ENCODE peak calls at places on chromosomes 4 and X, in six cellular contexts. Z is GM23248, A is PC-9, B is Peyer's patch, S is aorta, I is prostate gland. H is an unnamed sample. For H3K4me1, the result is how much of the 10 kb centered on the place peaks cover.

GRCh38 chrX:16464369-16464768 is 185.6 kb upstream of the S100G start:
- DNase-seq in Z (no peak), A (no peak), B (no peak), S (no peak), I (no peak), H (no peak)

GRCh38 chrX:66684196-66684595 is 45.3 kb upstream of the EDA2R start:
- DNase-seq in Z (peak), A (no peak), B (no peak), S (no peak), I (no peak), H (no peak)

GRCh38 chrX:65926095-65927019 is 113.5 kb downstream of the VSIG4 start:
- DNase-seq in Z (no peak), A (no peak), B (no peak), S (no peak), I (no peak), H (no peak)

GRCh38 chr4:167918077-167918476 is 174.3 kb upstream of the ANXA10 start:
- DNase-seq in Z (no peak), A (no peak), B (no peak), S (no peak), I (no peak), H (no peak)

GRCh38 chr4:41590591-41590990 is 52.6 kb downstream of the LIMCH1 start:
- DNase-seq in Z (no peak), A (peak), B (no peak), S (no peak), I (peak), H (no peak)

GRCh38 chrX:1062351-1062750 is 150.1 kb downstream of the CRLF2 start:
- DNase-seq in Z (no peak), A (no peak), B (no peak), S (no peak), I (no peak), H (no peak)

GRCh38 chr4:65646136-65646535 is 24.2 kb downstream of the EPHA5 start:
- DNase-seq in Z (no peak), A (no peak), B (no peak), S (no peak), I (no peak), H (no peak)

GRCh38 chr4:180059216-180059881 is 2183.9 kb upstream of the TENM3 start:
- DNase-seq in Z (peak), A (no peak), B (peak), S (no peak), I (no peak), H (no peak)

GRCh38 chr4:70895846-70896435 is 6.2 kb upstream of the MOB1B start:
- DNase-seq in Z (no peak), A (no peak), B (no peak), S (no peak), I (no peak), H (no peak)

GRCh38 chrX:2188316-2188715 is 312.5 kb downstream of the DHRSX start:
- DNase-seq in Z (no peak), A (no peak), B (no peak), S (no peak), I (no peak), H (no peak)

GRCh38 chrX:18833071-18833731 is 125.8 kb downstream of the PPEF1 start:
- DNase-seq in Z (peak), A (no peak), B (no peak), S (peak), I (no peak), H (no peak)

GRCh38 chr4:110742148-110742547 is 119.3 kb upstream of the PITX2 start:
- DNase-seq in Z (peak), A (no peak), B (no peak), S (no peak), I (no peak), H (no peak)

GRCh38 chrX:30649859-30650258 is 3.4 kb upstream of the GK start:
- DNase-seq in Z (no peak), A (peak), B (no peak), S (no peak), I (no peak), H (no peak)

GRCh38 chr4:148618856-148619255 is 176.6 kb upstream of the NR3C2 start:
- DNase-seq in Z (no peak), A (no peak), B (no peak), S (no peak), I (no peak), H (no peak)

GRCh38 chr4:117823388-117823787 is 210.9 kb upstream of the NDST3 start:
- DNase-seq in Z (no peak), A (no peak), B (no peak), S (no peak), I (no peak), H (no peak)

GRCh38 chr4:55358668-55359067 is 12.6 kb downstream of the SRD5A3 start:
- DNase-seq in Z (peak), A (peak), B (no peak), S (no peak), I (no peak), H (no peak)

GRCh38 chr4:173498023-173498422 is 32.0 kb downstream of the HAND2 start:
- DNase-seq in Z (no peak), A (no peak), B (no peak), S (no peak), I (no peak), H (no peak)

GRCh38 chr4:36327400-36327799 is 46.0 kb downstream of the DTHD1 start:
- DNase-seq in Z (no peak), A (no peak), B (no peak), S (no peak), I (no peak), H (no peak)

GRCh38 chr4:86556791-86557415 is 37.2 kb upstream of the PTPN13 start:
- DNase-seq in Z (peak), A (no peak), B (no peak), S (no peak), I (no peak), H (no peak)

GRCh38 chr4:56215138-56215793 is 172.0 kb downstream of the AASDH start:
- DNase-seq in Z (no peak), A (no peak), B (no peak), S (no peak), I (no peak), H (no peak)

GRCh38 chrX:15567886-15568616 is 32.7 kb downstream of the ACE2 start:
- DNase-seq in Z (no peak), A (no peak), B (no peak), S (no peak), I (no peak), H (no peak)

GRCh38 chrX:155768036-155768769 is 112.9 kb upstream of the VAMP7 start:
- DNase-seq in Z (peak), A (peak), B (no peak), S (no peak), I (no peak), H (no peak)

GRCh38 chr4:156676116-156676851 is 295.3 kb downstream of the PDGFC start:
- DNase-seq in Z (peak), A (no peak), B (no peak), S (no peak), I (no peak), H (no peak)

GRCh38 chrX:139203681-139204575 is 326.6 kb upstream of the F9 start:
- DNase-seq in Z (peak), A (no peak), B (no peak), S (no peak), I (peak), H (no peak)

GRCh38 chr4:3746701-3747581 is 19.2 kb upstream of the ADRA2C start:
- DNase-seq in Z (no peak), A (no peak), B (no peak), S (no peak), I (no peak), H (no peak)

GRCh38 chr4:150375025-150375424 is 206.9 kb upstream of the MAB21L2 start:
- DNase-seq in Z (no peak), A (no peak), B (no peak), S (no peak), I (no peak), H (no peak)

GRCh38 chr4:10054571-10055041 is 33.3 kb upstream of the SLC2A9 start:
- DNase-seq in Z (peak), A (peak), B (no peak), S (no peak), I (no peak), H (no peak)

GRCh38 chr4:20589436-20589835 is 110.8 kb upstream of the PACRGL start:
- DNase-seq in Z (no peak), A (no peak), B (no peak), S (no peak), I (no peak), H (no peak)

GRCh38 chr4:36333303-36333877 is 52.0 kb downstream of the DTHD1 start:
- DNase-seq in Z (no peak), A (no peak), B (no peak), S (no peak), I (no peak), H (no peak)

GRCh38 chr4:103996637-103997036 is 276.9 kb upstream of the TACR3 start:
- DNase-seq in Z (peak), A (peak), B (no peak), S (no peak), I (peak), H (peak)

GRCh38 chr4:7646384-7647061 is 211.8 kb upstream of the PSAPL1 start:
- DNase-seq in Z (peak), A (no peak), B (no peak), S (no peak), I (no peak), H (no peak)

GRCh38 chr4:7647932-7648812 is 213.4 kb upstream of the PSAPL1 start:
- DNase-seq in Z (peak), A (peak), B (no peak), S (peak), I (no peak), H (no peak)

GRCh38 chr4:7645956-7646355 is 211.2 kb upstream of the PSAPL1 start:
- DNase-seq in Z (no peak), A (no peak), B (no peak), S (no peak), I (no peak), H (no peak)

GRCh38 chr4:7648813-7649395 is 214.2 kb upstream of the PSAPL1 start:
- DNase-seq in Z (no peak), A (no peak), B (no peak), S (peak), I (no peak), H (no peak)

GRCh38 chr4:7647211-7647931 is 212.6 kb upstream of the PSAPL1 start:
- DNase-seq in Z (no peak), A (no peak), B (no peak), S (no peak), I (no peak), H (no peak)
- H3K4me1 ChIP-seq in Z (under half), A (under half), B (under half), S (under half), I (under half), H (under half)

GRCh38 chrX:79259073-79259689 is 108.0 kb downstream of the ITM2A start:
- DNase-seq in Z (no peak), A (no peak), B (no peak), S (no peak), I (no peak), H (no peak)
- H3K4me1 ChIP-seq in Z (under half), A (under half), B (under half), S (under half), I (under half), H (under half)

DNA sequence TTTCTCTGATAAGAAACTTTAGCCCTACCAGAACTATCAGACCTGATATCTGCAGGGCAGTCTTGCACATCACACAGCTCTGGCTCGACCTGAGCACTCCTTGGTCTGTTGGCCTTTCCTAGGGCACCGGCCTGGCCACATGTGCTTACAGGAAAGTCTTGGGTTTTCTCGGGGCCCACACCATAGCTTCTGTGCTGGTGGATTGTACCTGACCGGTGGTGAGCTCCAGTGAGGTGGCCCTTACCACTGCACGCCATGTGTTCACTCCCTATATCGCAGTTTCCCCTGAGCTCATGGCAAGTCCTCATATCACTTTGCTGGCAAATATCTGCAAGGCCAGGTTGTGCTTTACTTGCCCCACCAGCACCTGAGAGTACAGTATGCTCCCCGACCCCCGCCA is 2637.4 kb downstream of the ARAP2 start:
- DNase-seq in Z (no peak), A (no peak), B (no peak), S (no peak), I (no peak), H (no peak)
- H3K4me1 ChIP-seq in Z (under half), A (under half), B (under half), S (under half), I (under half), H (under half)

GRCh38 chr4:164955107-164955805 is 22.2 kb downstream of the TRIM61 start:
- DNase-seq in Z (no peak), A (no peak), B (no peak), S (no peak), I (no peak), H (no peak)
- H3K4me1 ChIP-seq in Z (under half), A (under half), B (under half), S (under half), I (under half), H (under half)

DNA sequence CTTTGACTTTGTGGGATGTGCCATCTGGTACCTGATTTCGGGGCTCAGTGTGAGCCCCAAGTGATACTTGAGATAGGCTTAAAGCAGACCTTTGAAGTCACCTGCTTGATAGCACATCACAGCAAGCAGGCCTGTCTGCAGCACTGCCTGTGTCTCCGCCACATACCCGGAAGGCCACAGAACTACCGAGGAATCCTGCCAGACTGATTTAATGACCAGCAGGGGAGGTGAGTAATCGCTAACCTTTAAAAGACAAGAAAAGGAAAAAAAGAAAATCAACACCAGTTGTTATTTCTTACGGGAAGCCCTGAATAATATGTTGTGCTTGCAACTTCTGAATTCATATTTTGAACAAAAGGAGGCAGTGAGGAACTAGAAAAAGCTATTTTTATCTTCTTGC is 6.8 kb downstream of the PTCHD1 start:
- DNase-seq in Z (no peak), A (no peak), B (no peak), S (no peak), I (no peak), H (no peak)
- H3K4me1 ChIP-seq in Z (under half), A (under half), B (under half), S (under half), I (under half), H (under half)

DNA sequence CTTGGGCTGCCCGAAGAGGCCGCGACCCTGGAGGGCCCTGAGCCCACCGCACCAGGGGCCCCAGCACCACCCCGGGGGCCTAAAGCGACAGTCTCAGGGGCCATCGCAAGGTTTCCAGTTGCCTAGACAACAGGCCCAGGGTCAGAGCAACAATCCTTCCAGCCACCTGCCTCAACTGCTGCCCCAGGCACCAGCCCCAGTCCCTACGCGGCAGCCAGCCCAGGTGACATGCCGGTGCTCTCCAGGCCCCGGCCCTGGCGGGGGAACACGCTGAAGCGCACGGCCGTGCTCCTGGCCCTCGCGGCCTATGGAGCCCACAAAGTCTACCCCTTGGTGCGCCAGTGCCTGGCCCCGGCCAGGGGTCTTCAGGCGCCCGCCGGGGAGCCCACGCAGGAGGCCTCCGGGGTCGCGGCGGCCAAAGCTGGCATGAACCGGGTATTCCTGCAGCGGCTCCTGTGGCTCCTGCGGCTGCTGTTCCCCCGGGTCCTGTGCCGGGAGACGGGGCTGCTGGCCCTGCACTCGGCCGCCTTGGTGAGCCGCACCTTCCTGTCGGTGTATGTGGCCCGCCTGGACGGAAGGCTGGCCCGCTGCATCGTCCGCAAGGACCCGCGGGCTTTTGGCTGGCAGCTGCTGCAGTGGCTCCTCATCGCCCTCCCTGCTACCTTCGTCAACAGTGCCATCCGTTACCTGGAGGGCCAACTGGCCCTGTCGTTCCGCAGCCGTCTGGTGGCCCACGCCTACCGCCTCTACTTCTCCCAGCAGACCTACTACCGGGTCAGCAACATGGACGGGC is 579 bp downstream of the ABCD1 start:
- DNase-seq in Z (no peak), A (no peak), B (no peak), S (no peak), I (no peak), H (no peak)
- H3K4me1 ChIP-seq in Z (under half), A (under half), B (under half), S (under half), I (under half), H (under half)

GRCh38 chr4:38324861-38325451 is 339.0 kb upstream of the KLF3 start:
- DNase-seq in Z (no peak), A (no peak), B (no peak), S (no peak), I (no peak), H (no peak)

GRCh38 chr4:38320349-38320707 is 343.7 kb upstream of the KLF3 start:
- DNase-seq in Z (no peak), A (no peak), B (no peak), S (no peak), I (no peak), H (no peak)

GRCh38 chr4:38323141-38323634 is 340.8 kb upstream of the KLF3 start:
- DNase-seq in Z (peak), A (peak), B (no peak), S (no peak), I (no peak), H (no peak)

GRCh38 chr4:38320833-38321232 is 343.2 kb upstream of the KLF3 start:
- DNase-seq in Z (no peak), A (no peak), B (no peak), S (no peak), I (no peak), H (no peak)

DNA sequence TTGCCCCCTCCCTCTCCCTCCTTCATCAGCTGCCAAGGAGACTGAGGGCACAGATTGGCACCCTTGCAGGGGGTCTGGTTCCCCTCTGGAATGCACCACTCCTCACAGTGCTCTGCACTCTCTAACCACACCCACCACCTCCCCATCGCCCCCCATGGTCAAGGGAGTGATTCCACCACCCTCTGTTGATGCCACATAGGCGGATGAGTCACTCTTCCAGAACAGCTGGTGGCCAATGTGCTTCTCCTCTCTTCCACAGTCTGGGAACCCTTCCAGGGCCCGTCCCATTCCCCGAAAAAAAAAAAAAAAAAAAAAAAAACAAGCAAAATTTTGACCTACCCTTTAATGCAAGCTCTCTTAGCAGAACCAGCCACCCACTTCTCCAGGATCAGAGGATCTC is 341.3 kb upstream of the KLF3 start:
- DNase-seq in Z (peak), A (no peak), B (no peak), S (peak), I (no peak), H (no peak)
- H3K4me1 ChIP-seq in Z (under half), A (under half), B (under half), S (under half), I (under half), H (under half)

GRCh38 chr4:69098470-69098869 is 2.2 kb downstream of the UGT2B7 start:
- DNase-seq in Z (no peak), A (no peak), B (no peak), S (no peak), I (no peak), H (no peak)
- H3K4me1 ChIP-seq in Z (under half), A (under half), B (under half), S (under half), I (under half), H (under half)

DNA sequence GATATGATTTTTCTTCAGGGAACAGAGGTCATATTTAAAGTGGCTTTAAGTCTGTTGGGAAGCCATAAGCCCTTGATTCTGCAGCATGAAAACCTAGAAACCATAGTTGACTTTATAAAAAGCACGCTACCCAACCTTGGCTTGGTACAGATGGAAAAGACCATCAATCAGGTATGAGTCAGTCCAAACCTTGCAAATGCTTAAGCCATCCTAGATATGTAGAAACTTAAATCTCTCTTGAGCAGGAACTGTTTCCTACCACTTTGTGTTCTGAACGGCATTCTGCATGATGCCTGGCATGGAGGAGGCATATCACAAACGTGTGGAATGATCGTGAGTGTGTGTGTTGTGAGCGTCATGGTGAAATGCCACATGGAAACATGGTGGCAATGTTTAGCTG is 164.8 kb downstream of the PTTG2 start:
- DNase-seq in Z (no peak), A (no peak), B (no peak), S (no peak), I (no peak), H (no peak)
- H3K4me1 ChIP-seq in Z (under half), A (under half), B (under half), S (under half), I (under half), H (under half)

GRCh38 chr4:38678078-38678477 is 14.1 kb downstream of the KLF3 start:
- DNase-seq in Z (peak), A (no peak), B (no peak), S (no peak), I (no peak), H (no peak)

GRCh38 chr4:38674206-38675144 is 10.5 kb downstream of the KLF3 start:
- DNase-seq in Z (peak), A (peak), B (no peak), S (no peak), I (no peak), H (peak)

GRCh38 chr4:38677466-38677865 is 13.5 kb downstream of the KLF3 start:
- DNase-seq in Z (no peak), A (no peak), B (no peak), S (no peak), I (no peak), H (no peak)

GRCh38 chr4:38675167-38676121 is 11.4 kb downstream of the KLF3 start:
- DNase-seq in Z (peak), A (peak), B (no peak), S (peak), I (peak), H (peak)

GRCh38 chr4:38676986-38677385 is 13.0 kb downstream of the KLF3 start:
- DNase-seq in Z (no peak), A (no peak), B (no peak), S (no peak), I (no peak), H (no peak)
- H3K4me1 ChIP-seq in Z (half or more), A (under half), B (under half), S (under half), I (under half), H (under half)